ENCODE peak calls at places on chromosomes 1 and 21, in four cellular contexts. K is stomach; O is lung; A is CD8-positive, alpha-beta T cell. G is an unnamed sample.

GRCh38 chr1:172167801-172168596 is 252.5 kb upstream of the C1orf105 start:
- DNase-seq in O (no peak), A (no peak), K (no peak), G (no peak)

GRCh38 chr1:50418600-50419109 is 4.6 kb downstream of the DMRTA2 start:
- DNase-seq in A (no peak), O (no peak), K (no peak), G (no peak)

GRCh38 chr1:17568014-17568413 is 28.5 kb downstream of the ARHGEF10L start:
- DNase-seq in O (no peak), K (no peak), A (no peak), G (no peak)

GRCh38 chr1:52191395-52191965 is 49.6 kb downstream of the ZFYVE9 start:
- DNase-seq in A (no peak), O (no peak), K (no peak), G (no peak)

GRCh38 chr1:231940116-231940515 is 313.5 kb downstream of the DISC1 start:
- DNase-seq in A (no peak), O (no peak), K (no peak), G (no peak)

GRCh38 chr1:186418503-186418902 is 42.4 kb downstream of the PDC start:
- DNase-seq in O (no peak), K (no peak), A (no peak), G (no peak)

GRCh38 chr1:108199781-108200626 is at the start of gene SLC25A24:
- DNase-seq in A (peak; percentile 69), O (peak; percentile 85), K (peak; percentile 83), G (peak; percentile 91)

GRCh38 chr1:31776032-31776431 is 11.9 kb upstream of the ADGRB2 start:
- DNase-seq in A (no peak), O (no peak), K (no peak), G (no peak)

GRCh38 chr21:40351006-40351405 is 483.8 kb downstream of the PCP4 start:
- DNase-seq in O (no peak), A (no peak), K (no peak), G (no peak)

GRCh38 chr21:40355076-40355475 is 487.8 kb downstream of the PCP4 start:
- DNase-seq in K (no peak), A (no peak), O (no peak), G (no peak)

DNA sequence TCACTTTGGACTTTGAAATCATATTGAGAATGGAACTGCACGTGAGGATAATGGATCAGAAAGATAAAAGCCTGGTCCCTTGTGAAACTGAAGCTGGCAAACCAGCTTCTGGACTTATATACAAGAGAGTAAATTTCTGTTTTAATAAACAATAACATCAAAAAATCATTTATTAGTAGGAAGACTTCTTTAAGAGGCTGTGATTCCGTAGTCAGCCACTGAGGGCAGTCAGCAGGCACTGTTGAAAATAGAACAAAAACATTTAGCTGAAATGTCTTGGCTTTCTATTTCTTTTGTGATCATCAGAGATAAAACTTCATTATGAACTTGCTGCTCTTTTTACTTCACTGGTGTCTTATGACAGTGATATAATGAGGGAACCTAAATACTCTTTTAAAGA is 489.4 kb downstream of the PCP4 start:
- DNase-seq in K (no peak), O (no peak), A (no peak), G (no peak)
- TF ChIP-seq CTCF in K (no peak), O (no peak), A (no peak), G (no peak)

GRCh38 chr1:77579547-77579946 is 102.9 kb downstream of the ZZZ3 start:
- DNase-seq in K (no peak), O (no peak), A (no peak), G (no peak)
- TF ChIP-seq CTCF in K (no peak), O (no peak), A (no peak), G (peak; percentile 22)

DNA sequence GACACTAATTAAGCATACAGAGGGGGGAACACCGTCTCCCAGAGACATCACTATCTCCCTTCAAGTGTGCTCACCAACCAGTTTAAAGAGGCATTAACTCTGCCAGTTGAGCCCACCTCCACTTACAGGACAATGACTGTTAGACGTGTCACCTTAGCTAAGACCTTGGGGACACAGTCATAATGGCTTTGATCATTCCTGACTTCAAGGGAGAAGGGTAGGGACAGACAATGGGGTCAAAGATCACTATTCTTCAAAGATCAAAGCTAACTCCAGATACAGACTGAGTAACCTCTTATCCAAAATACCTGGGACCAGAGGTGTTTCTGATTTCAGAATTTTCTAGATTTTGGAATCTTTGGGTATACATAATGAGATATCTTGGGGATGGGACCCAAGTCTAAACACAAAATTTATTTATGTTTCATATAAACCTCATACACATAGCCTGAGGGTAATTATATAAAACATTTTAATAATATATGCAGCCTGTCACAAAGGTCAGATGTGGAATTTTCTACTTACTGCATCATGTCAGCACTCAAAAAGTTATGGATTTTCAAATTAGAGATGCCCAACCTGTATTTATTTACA is 246.1 kb downstream of the SLC45A1 start:
- DNase-seq in K (no peak), A (no peak), O (no peak), G (no peak)
- TF ChIP-seq CTCF in K (no peak), A (no peak), O (no peak), G (no peak)

GRCh38 chr1:182413486-182413885 is 13.0 kb upstream of the TEDDM1 start:
- DNase-seq in O (no peak), K (no peak), A (no peak), G (no peak)
- TF ChIP-seq CTCF in O (no peak), K (no peak), A (no peak), G (no peak)

GRCh38 chr1:110196917-110197782 is 13.0 kb upstream of the KCNC4 start:
- DNase-seq in O (peak; percentile 44), K (peak; percentile 37), A (peak; percentile 61), G (no peak)
- TF ChIP-seq CTCF in O (peak; percentile 68), K (no peak), A (peak; percentile 94), G (peak; percentile 94)

GRCh38 chr1:230877924-230878583 is 9.7 kb upstream of the C1orf198 start:
- DNase-seq in A (no peak), O (no peak), K (no peak), G (no peak)
- TF ChIP-seq CTCF in A (no peak), O (no peak), K (no peak), G (no peak)